ENCODE peak calls at places on chromosome 11, in ten cellular contexts. One of them, this sample, is unnamed.

GRCh38 chr11:44309483-44310197 is at the start of gene ALX4:
- DNase-seq in cardiac muscle cell: peak
- DNase-seq in ovary: no peak
- DNase-seq in stomach: no peak
- DNase-seq in retinal pigment epithelial cell: no peak
- DNase-seq in chondrocyte: no peak
- DNase-seq in cardiac fibroblast: peak
- DNase-seq in heart right ventricle: peak
- DNase-seq in kidney epithelial cell: no peak
- DNase-seq in foreskin keratinocyte: no peak
- DNase-seq in this sample: no peak

GRCh38 chr11:61828379-61828628 is 204 bp downstream of the FADS2 start:
- DNase-seq in kidney epithelial cell: no peak
- DNase-seq in retinal pigment epithelial cell: no peak
- DNase-seq in ovary: no peak
- DNase-seq in cardiac muscle cell: no peak
- DNase-seq in chondrocyte: no peak
- DNase-seq in cardiac fibroblast: no peak
- DNase-seq in foreskin keratinocyte: no peak
- DNase-seq in heart right ventricle: no peak
- DNase-seq in stomach: no peak
- DNase-seq in this sample: no peak

GRCh38 chr11:120674537-120674936 is 163.0 kb downstream of the GRIK4 start:
- DNase-seq in ovary: no peak
- DNase-seq in cardiac muscle cell: peak
- DNase-seq in kidney epithelial cell: peak
- DNase-seq in retinal pigment epithelial cell: no peak
- DNase-seq in foreskin keratinocyte: no peak
- DNase-seq in chondrocyte: no peak
- DNase-seq in heart right ventricle: no peak
- DNase-seq in stomach: no peak
- DNase-seq in cardiac fibroblast: no peak
- DNase-seq in this sample: no peak

GRCh38 chr11:27209562-27210005 is 153.4 kb downstream of the CCDC34 start:
- DNase-seq in kidney epithelial cell: peak
- DNase-seq in cardiac fibroblast: peak
- DNase-seq in cardiac muscle cell: peak
- DNase-seq in chondrocyte: no peak
- DNase-seq in stomach: no peak
- DNase-seq in heart right ventricle: peak
- DNase-seq in ovary: no peak
- DNase-seq in foreskin keratinocyte: peak
- DNase-seq in retinal pigment epithelial cell: peak
- DNase-seq in this sample: no peak

GRCh38 chr11:125262825-125263218 is 98.3 kb downstream of the PKNOX2 start:
- DNase-seq in chondrocyte: no peak
- DNase-seq in ovary: peak
- DNase-seq in cardiac fibroblast: peak
- DNase-seq in stomach: no peak
- DNase-seq in foreskin keratinocyte: no peak
- DNase-seq in cardiac muscle cell: no peak
- DNase-seq in retinal pigment epithelial cell: no peak
- DNase-seq in kidney epithelial cell: no peak
- DNase-seq in heart right ventricle: no peak
- DNase-seq in this sample: no peak

GRCh38 chr11:18791175-18792065 is at the start of gene PTPN5:
- DNase-seq in heart right ventricle: no peak
- DNase-seq in ovary: no peak
- DNase-seq in kidney epithelial cell: no peak
- DNase-seq in cardiac fibroblast: peak
- DNase-seq in cardiac muscle cell: peak
- DNase-seq in foreskin keratinocyte: peak
- DNase-seq in chondrocyte: no peak
- DNase-seq in retinal pigment epithelial cell: no peak
- DNase-seq in stomach: no peak
- DNase-seq in this sample: no peak

GRCh38 chr11:69320326-69320725 is 26.4 kb downstream of the MYEOV start:
- DNase-seq in retinal pigment epithelial cell: no peak
- DNase-seq in foreskin keratinocyte: peak
- DNase-seq in heart right ventricle: no peak
- DNase-seq in ovary: no peak
- DNase-seq in kidney epithelial cell: no peak
- DNase-seq in chondrocyte: no peak
- DNase-seq in stomach: no peak
- DNase-seq in cardiac fibroblast: no peak
- DNase-seq in cardiac muscle cell: no peak
- DNase-seq in this sample: no peak

GRCh38 chr11:76025068-76025467 is 181.2 kb downstream of the WNT11 start:
- DNase-seq in retinal pigment epithelial cell: peak
- DNase-seq in kidney epithelial cell: peak
- DNase-seq in heart right ventricle: no peak
- DNase-seq in cardiac muscle cell: peak
- DNase-seq in chondrocyte: no peak
- DNase-seq in stomach: no peak
- DNase-seq in ovary: no peak
- DNase-seq in cardiac fibroblast: peak
- DNase-seq in foreskin keratinocyte: no peak
- DNase-seq in this sample: no peak

GRCh38 chr11:67178421-67178820 is 59.4 kb downstream of the KDM2A start:
- DNase-seq in foreskin keratinocyte: no peak
- DNase-seq in cardiac fibroblast: no peak
- DNase-seq in cardiac muscle cell: no peak
- DNase-seq in retinal pigment epithelial cell: no peak
- DNase-seq in ovary: no peak
- DNase-seq in kidney epithelial cell: no peak
- DNase-seq in stomach: no peak
- DNase-seq in heart right ventricle: no peak
- DNase-seq in chondrocyte: no peak
- DNase-seq in this sample: no peak

GRCh38 chr11:47394322-47395224 is 13.8 kb upstream of the SLC39A13 start:
- DNase-seq in stomach: peak
- DNase-seq in ovary: no peak
- DNase-seq in cardiac muscle cell: peak
- DNase-seq in kidney epithelial cell: no peak
- DNase-seq in heart right ventricle: peak
- DNase-seq in cardiac fibroblast: peak
- DNase-seq in foreskin keratinocyte: no peak
- DNase-seq in retinal pigment epithelial cell: no peak
- DNase-seq in chondrocyte: no peak
- DNase-seq in this sample: peak

DNA sequence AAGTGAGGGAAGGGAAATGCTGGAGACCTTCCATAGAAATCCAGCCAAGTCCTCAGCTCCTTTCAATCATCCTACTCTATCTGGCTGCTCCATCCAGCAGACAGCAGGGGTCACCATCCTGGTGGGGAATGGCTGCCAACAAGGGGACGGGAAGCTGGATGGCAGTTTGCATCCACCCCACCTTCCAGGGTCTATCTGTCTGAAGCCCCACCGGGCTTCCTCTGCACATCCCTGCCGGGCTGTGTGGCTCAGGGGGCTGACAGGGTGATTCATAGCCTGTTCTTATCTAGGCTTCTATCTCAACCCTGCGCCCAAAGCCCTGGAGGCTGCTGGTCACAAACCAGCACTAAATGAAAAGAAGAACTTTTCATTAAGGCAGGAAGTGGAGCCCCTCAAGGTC is 1.1 kb downstream of the SYTL2 start:
- DNase-seq in heart right ventricle: no peak
- DNase-seq in cardiac fibroblast: no peak
- DNase-seq in cardiac muscle cell: no peak
- DNase-seq in kidney epithelial cell: no peak
- DNase-seq in retinal pigment epithelial cell: no peak
- DNase-seq in stomach: no peak
- DNase-seq in foreskin keratinocyte: no peak
- DNase-seq in ovary: no peak
- DNase-seq in chondrocyte: no peak
- DNase-seq in this sample: no peak
- TF ChIP-seq CTCF in heart right ventricle: no peak
- TF ChIP-seq CTCF in cardiac fibroblast: no peak
- TF ChIP-seq CTCF in cardiac muscle cell: no peak
- TF ChIP-seq CTCF in kidney epithelial cell: peak
- TF ChIP-seq CTCF in retinal pigment epithelial cell: peak
- TF ChIP-seq CTCF in stomach: no peak
- TF ChIP-seq CTCF in foreskin keratinocyte: peak
- TF ChIP-seq CTCF in ovary: no peak
- TF ChIP-seq CTCF in chondrocyte: peak
- TF ChIP-seq CTCF in this sample: no peak

GRCh38 chr11:2513441-2513840 is 68.6 kb downstream of the KCNQ1 start:
- DNase-seq in retinal pigment epithelial cell: no peak
- DNase-seq in foreskin keratinocyte: no peak
- DNase-seq in chondrocyte: peak
- DNase-seq in kidney epithelial cell: no peak
- DNase-seq in cardiac fibroblast: no peak
- DNase-seq in cardiac muscle cell: no peak
- DNase-seq in ovary: no peak
- DNase-seq in stomach: no peak
- DNase-seq in heart right ventricle: no peak
- DNase-seq in this sample: no peak
- TF ChIP-seq CTCF in retinal pigment epithelial cell: no peak
- TF ChIP-seq CTCF in foreskin keratinocyte: no peak
- TF ChIP-seq CTCF in chondrocyte: no peak
- TF ChIP-seq CTCF in kidney epithelial cell: no peak
- TF ChIP-seq CTCF in cardiac fibroblast: no peak
- TF ChIP-seq CTCF in cardiac muscle cell: no peak
- TF ChIP-seq CTCF in ovary: no peak
- TF ChIP-seq CTCF in stomach: no peak
- TF ChIP-seq CTCF in heart right ventricle: no peak
- TF ChIP-seq CTCF in this sample: no peak

GRCh38 chr11:110098645-110099044 is 5.5 kb downstream of the ZC3H12C start:
- DNase-seq in cardiac muscle cell: no peak
- DNase-seq in foreskin keratinocyte: no peak
- DNase-seq in cardiac fibroblast: no peak
- DNase-seq in retinal pigment epithelial cell: no peak
- DNase-seq in kidney epithelial cell: no peak
- DNase-seq in heart right ventricle: no peak
- DNase-seq in chondrocyte: no peak
- DNase-seq in ovary: no peak
- DNase-seq in stomach: no peak
- DNase-seq in this sample: no peak
- TF ChIP-seq CTCF in cardiac muscle cell: peak
- TF ChIP-seq CTCF in foreskin keratinocyte: peak
- TF ChIP-seq CTCF in cardiac fibroblast: no peak
- TF ChIP-seq CTCF in retinal pigment epithelial cell: no peak
- TF ChIP-seq CTCF in kidney epithelial cell: no peak
- TF ChIP-seq CTCF in heart right ventricle: no peak
- TF ChIP-seq CTCF in chondrocyte: peak
- TF ChIP-seq CTCF in ovary: no peak
- TF ChIP-seq CTCF in stomach: no peak
- TF ChIP-seq CTCF in this sample: no peak

DNA sequence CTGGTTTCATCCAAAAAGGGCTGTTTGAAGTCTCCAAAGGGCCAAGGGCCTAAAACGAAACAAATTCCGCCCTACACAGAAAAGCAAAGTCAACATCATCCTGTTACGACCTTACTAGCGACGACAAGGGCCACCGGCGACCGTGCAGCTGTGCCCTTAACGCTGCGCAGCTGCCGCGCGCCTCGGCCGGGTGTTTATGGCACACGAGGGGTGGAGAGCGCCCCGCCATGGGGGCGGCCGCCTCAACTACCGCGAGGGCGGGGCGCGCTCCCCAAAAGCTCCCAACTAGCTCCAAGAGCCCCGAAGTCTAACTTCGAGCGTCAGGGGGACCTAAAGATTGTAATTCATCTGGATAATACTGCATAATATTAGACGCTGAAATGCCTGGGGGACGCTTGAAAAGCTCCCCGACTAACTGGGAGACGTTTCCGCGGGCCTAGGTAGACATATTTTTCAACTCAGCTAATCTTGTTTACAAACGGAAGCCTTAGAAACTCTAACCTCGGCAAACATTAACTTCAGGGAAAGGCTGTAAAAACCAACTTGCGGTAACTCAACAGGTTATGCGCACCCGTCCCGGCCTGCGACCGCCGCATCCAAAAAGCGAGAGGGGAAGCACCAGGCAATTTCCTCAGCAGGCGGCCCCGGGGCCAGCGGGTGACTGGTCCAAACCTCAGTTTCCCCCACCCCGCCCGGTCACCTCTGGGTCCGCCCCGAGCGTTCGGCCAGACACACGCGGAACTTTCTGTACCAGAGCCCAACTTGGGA is 688 bp downstream of the TMEM123 start:
- DNase-seq in foreskin keratinocyte: peak
- DNase-seq in heart right ventricle: peak
- DNase-seq in kidney epithelial cell: no peak
- DNase-seq in cardiac fibroblast: peak
- DNase-seq in chondrocyte: no peak
- DNase-seq in ovary: peak
- DNase-seq in cardiac muscle cell: peak
- DNase-seq in retinal pigment epithelial cell: no peak
- DNase-seq in stomach: peak
- DNase-seq in this sample: peak
- TF ChIP-seq CTCF in foreskin keratinocyte: peak
- TF ChIP-seq CTCF in heart right ventricle: peak
- TF ChIP-seq CTCF in kidney epithelial cell: peak
- TF ChIP-seq CTCF in cardiac fibroblast: no peak
- TF ChIP-seq CTCF in chondrocyte: peak
- TF ChIP-seq CTCF in ovary: no peak
- TF ChIP-seq CTCF in cardiac muscle cell: peak
- TF ChIP-seq CTCF in retinal pigment epithelial cell: peak
- TF ChIP-seq CTCF in stomach: no peak
- TF ChIP-seq CTCF in this sample: no peak

DNA sequence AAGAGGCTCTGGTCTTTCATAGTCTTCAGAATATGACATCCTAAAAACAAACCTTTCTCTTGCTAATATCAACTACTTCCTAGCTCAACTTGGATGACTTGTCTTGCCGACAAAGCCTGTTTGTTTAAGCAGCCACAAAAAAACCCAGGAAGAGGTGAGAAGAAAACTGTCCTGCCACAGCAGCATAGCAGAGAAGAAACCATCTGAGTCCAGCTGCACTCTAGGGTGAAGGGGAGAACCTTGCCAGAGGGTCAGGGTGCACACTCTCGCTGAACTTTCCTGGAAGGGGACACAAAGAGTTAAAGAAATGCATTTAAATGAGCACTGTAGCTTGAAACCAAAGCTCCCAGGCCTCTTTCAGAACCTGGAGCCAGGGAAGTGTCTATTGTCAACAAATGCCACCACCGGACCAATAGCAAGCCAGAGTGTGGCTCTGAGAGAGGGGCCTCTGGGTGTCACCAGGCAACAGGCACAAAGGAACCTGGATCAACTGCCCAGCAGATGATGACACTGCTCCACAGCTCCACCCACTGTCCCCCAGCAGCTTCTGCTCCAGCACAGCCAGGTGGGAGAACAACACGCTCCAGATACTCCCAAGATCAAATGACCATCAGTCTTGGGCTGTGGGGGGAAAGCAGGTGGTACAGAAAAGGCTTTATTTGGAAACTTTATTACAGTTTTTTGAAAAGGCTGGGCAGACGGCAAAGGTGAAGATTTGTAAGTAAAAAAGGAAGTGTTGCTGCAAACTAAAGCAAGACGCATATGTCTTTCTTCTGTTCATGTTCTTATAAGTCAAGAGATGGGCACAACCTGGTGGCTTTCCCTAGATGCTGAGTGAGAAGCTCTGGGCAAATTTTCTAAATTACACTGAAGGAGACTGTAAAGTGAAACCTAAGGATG is 105.7 kb downstream of the RASSF10 start:
- DNase-seq in stomach: peak
- DNase-seq in cardiac muscle cell: no peak
- DNase-seq in cardiac fibroblast: no peak
- DNase-seq in ovary: no peak
- DNase-seq in heart right ventricle: no peak
- DNase-seq in foreskin keratinocyte: no peak
- DNase-seq in retinal pigment epithelial cell: no peak
- DNase-seq in chondrocyte: no peak
- DNase-seq in kidney epithelial cell: no peak
- DNase-seq in this sample: no peak
- TF ChIP-seq CTCF in stomach: no peak
- TF ChIP-seq CTCF in cardiac muscle cell: no peak
- TF ChIP-seq CTCF in cardiac fibroblast: no peak
- TF ChIP-seq CTCF in ovary: no peak
- TF ChIP-seq CTCF in heart right ventricle: no peak
- TF ChIP-seq CTCF in foreskin keratinocyte: peak
- TF ChIP-seq CTCF in retinal pigment epithelial cell: peak
- TF ChIP-seq CTCF in chondrocyte: no peak
- TF ChIP-seq CTCF in kidney epithelial cell: peak
- TF ChIP-seq CTCF in this sample: no peak

This sample was measured in Peyer's patch.